ENCODE peak calls at places on chromosomes 7 and 10, in four cellular contexts. U is cerebellum, T is activated gamma-delta T cell treated with Interleukin-2 at 50 U/mL for 16 hours, P is heart right ventricle. E is an unnamed sample.

GRCh38 chr10:73907841-73908517 is 3.0 kb upstream of the PLAU start:
- DNase-seq in T (no peak), U (no peak), P (no peak), E (no peak)

GRCh38 chr7:96380111-96380512 is 58.2 kb upstream of the SLC25A13 start:
- DNase-seq in U (no peak), T (no peak), P (no peak), E (no peak)

GRCh38 chr7:83546586-83546985 is 102.4 kb downstream of the SEMA3E start:
- DNase-seq in T (no peak), P (no peak), U (no peak), E (no peak)

GRCh38 chr7:157715938-157716280 is 379.1 kb downstream of the DNAJB6 start:
- DNase-seq in P (no peak), T (no peak), U (no peak), E (no peak)

GRCh38 chr10:79070611-79071534 is 2.1 kb downstream of the ZMIZ1 start:
- DNase-seq in U (peak), P (peak), T (no peak), E (no peak)

GRCh38 chr10:122279725-122280141 is 8.6 kb downstream of the BTBD16 start:
- DNase-seq in T (no peak), U (no peak), P (no peak), E (no peak)

GRCh38 chr7:133688483-133689239 is 435.8 kb downstream of the EXOC4 start:
- DNase-seq in T (no peak), U (no peak), P (no peak), E (no peak)

GRCh38 chr7:65251851-65252620 is 121.6 kb upstream of the ZNF92 start:
- DNase-seq in T (peak), P (peak), U (peak), E (no peak)

GRCh38 chr7:40865441-40866233 is 730.8 kb downstream of the SUGCT start:
- DNase-seq in U (no peak), P (no peak), T (no peak), E (no peak)

GRCh38 chr7:3152714-3153113 is 109.0 kb upstream of the CARD11 start:
- DNase-seq in P (no peak), T (no peak), U (no peak), E (no peak)

GRCh38 chr7:100585511-100586265 is at the start of gene LRCH4:
- DNase-seq in T (peak), P (peak), U (peak), E (no peak)

GRCh38 chr10:123548779-123549178 is 117.4 kb upstream of the GPR26 start:
- DNase-seq in T (no peak), U (no peak), P (no peak), E (no peak)

E was measured in GM12891.